ENCODE peak calls at places on chromosome 7, in four cellular contexts. One of them, this sample, is unnamed. For H3K4me1 and H3K36me3, the result is how much of the 10 kb centered on the place peaks cover.

GRCh38 chr7:23298141-23298851 is 843 bp upstream of the MALSU1 start:
- DNase-seq in CD8-positive, alpha-beta T cell: no peak
- DNase-seq in body of pancreas: peak
- DNase-seq in right atrium auricular region: no peak
- DNase-seq in this sample: peak

GRCh38 chr7:109246330-109247077 is 676.8 kb downstream of the DNAJB9 start:
- DNase-seq in body of pancreas: peak
- DNase-seq in right atrium auricular region: no peak
- DNase-seq in CD8-positive, alpha-beta T cell: no peak
- DNase-seq in this sample: no peak

GRCh38 chr7:43430412-43430811 is 152.5 kb upstream of the STK17A start:
- DNase-seq in body of pancreas: no peak
- DNase-seq in right atrium auricular region: no peak
- DNase-seq in CD8-positive, alpha-beta T cell: no peak
- DNase-seq in this sample: no peak

GRCh38 chr7:34087892-34088891 is 182.9 kb downstream of the BMPER start:
- DNase-seq in CD8-positive, alpha-beta T cell: no peak
- DNase-seq in right atrium auricular region: no peak
- DNase-seq in body of pancreas: no peak
- DNase-seq in this sample: no peak

GRCh38 chr7:36747969-36748574 is 23.8 kb upstream of the AOAH start:
- DNase-seq in CD8-positive, alpha-beta T cell: no peak
- DNase-seq in body of pancreas: no peak
- DNase-seq in right atrium auricular region: no peak
- DNase-seq in this sample: no peak

GRCh38 chr7:15829689-15830088 is 143.2 kb upstream of the MEOX2 start:
- DNase-seq in CD8-positive, alpha-beta T cell: no peak
- DNase-seq in right atrium auricular region: peak
- DNase-seq in body of pancreas: peak
- DNase-seq in this sample: no peak

GRCh38 chr7:45136106-45137060 is 21.2 kb upstream of the RAMP3 start:
- DNase-seq in body of pancreas: peak
- DNase-seq in CD8-positive, alpha-beta T cell: peak
- DNase-seq in right atrium auricular region: no peak
- DNase-seq in this sample: no peak

GRCh38 chr7:36280840-36281812 is 108.5 kb upstream of the ANLN start:
- DNase-seq in CD8-positive, alpha-beta T cell: no peak
- DNase-seq in right atrium auricular region: peak
- DNase-seq in body of pancreas: peak
- DNase-seq in this sample: no peak

GRCh38 chr7:151806204-151806603 is 70.7 kb downstream of the PRKAG2 start:
- DNase-seq in CD8-positive, alpha-beta T cell: no peak
- DNase-seq in right atrium auricular region: no peak
- DNase-seq in body of pancreas: peak
- DNase-seq in this sample: peak

GRCh38 chr7:101882595-101883564 is 65.5 kb downstream of the CUX1 start:
- DNase-seq in CD8-positive, alpha-beta T cell: no peak
- DNase-seq in body of pancreas: peak
- DNase-seq in right atrium auricular region: peak
- DNase-seq in this sample: peak

GRCh38 chr7:25260862-25261454 is 32.7 kb upstream of the NPVF start:
- DNase-seq in CD8-positive, alpha-beta T cell: no peak
- DNase-seq in body of pancreas: no peak
- DNase-seq in right atrium auricular region: no peak
- DNase-seq in this sample: no peak

GRCh38 chr7:108000875-108001758 is 1.8 kb downstream of the LAMB1 start:
- DNase-seq in CD8-positive, alpha-beta T cell: no peak
- DNase-seq in right atrium auricular region: no peak
- DNase-seq in body of pancreas: peak
- DNase-seq in this sample: peak
- H3K4me1 ChIP-seq in CD8-positive, alpha-beta T cell: under half
- H3K4me1 ChIP-seq in right atrium auricular region: half or more
- H3K4me1 ChIP-seq in body of pancreas: half or more
- H3K4me1 ChIP-seq in this sample: under half

GRCh38 chr7:1924185-1924817 is 254.2 kb downstream of the ELFN1 start:
- DNase-seq in CD8-positive, alpha-beta T cell: no peak
- DNase-seq in body of pancreas: no peak
- DNase-seq in right atrium auricular region: no peak
- DNase-seq in this sample: no peak

GRCh38 chr7:1923409-1924053 is 253.5 kb downstream of the ELFN1 start:
- DNase-seq in right atrium auricular region: no peak
- DNase-seq in CD8-positive, alpha-beta T cell: no peak
- DNase-seq in body of pancreas: no peak
- DNase-seq in this sample: no peak

GRCh38 chr7:1926908-1927306 is 256.8 kb downstream of the ELFN1 start:
- DNase-seq in body of pancreas: no peak
- DNase-seq in right atrium auricular region: no peak
- DNase-seq in CD8-positive, alpha-beta T cell: no peak
- DNase-seq in this sample: no peak

GRCh38 chr7:1925973-1926907 is 256.2 kb downstream of the ELFN1 start:
- DNase-seq in body of pancreas: no peak
- DNase-seq in CD8-positive, alpha-beta T cell: peak
- DNase-seq in right atrium auricular region: no peak
- DNase-seq in this sample: no peak

DNA sequence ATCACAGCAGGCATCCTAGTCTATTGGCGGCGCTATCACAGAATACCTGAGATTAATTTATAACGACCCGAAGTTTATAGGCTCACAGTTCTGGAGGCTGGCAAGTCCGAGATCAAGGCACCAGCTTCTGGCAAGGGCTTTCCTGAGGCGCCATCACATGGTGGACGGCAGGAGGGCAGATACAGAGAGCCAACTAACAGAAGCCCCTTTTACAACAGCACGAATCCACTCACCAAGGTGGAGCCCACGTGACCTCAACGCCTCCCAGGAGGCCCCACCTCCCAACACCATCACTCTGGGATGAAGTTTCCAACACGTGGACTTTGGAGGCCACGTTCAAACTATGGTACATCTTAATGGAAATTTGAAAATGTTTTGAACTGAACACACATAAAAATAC is 255.3 kb downstream of the ELFN1 start:
- DNase-seq in right atrium auricular region: no peak
- DNase-seq in body of pancreas: no peak
- DNase-seq in CD8-positive, alpha-beta T cell: no peak
- DNase-seq in this sample: no peak
- TF ChIP-seq CTCF in right atrium auricular region: no peak
- TF ChIP-seq CTCF in body of pancreas: no peak
- TF ChIP-seq CTCF in CD8-positive, alpha-beta T cell: no peak
- TF ChIP-seq CTCF in this sample: no peak

DNA sequence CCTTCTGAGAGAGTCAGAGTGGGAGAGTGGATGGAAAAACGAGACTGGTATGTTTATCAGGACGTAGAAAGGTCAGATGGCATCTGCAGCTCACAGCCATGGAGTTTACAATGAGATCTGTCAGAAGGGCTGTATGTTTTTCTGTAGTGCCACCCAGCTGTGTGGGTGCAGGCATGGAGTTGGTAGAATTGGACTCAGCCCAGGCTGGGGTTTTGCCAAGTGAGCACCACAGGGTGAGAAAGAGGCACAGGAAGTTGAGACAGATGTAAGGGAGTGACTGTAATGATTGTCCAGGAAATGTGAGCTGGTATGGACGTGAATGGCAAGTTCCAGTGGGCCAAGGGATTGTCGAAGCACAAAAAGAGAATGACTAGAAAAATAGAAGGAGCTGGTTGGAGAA is 9.1 kb upstream of the ZYX start:
- DNase-seq in right atrium auricular region: no peak
- DNase-seq in body of pancreas: peak
- DNase-seq in CD8-positive, alpha-beta T cell: peak
- DNase-seq in this sample: peak
- H3K36me3 ChIP-seq in right atrium auricular region: under half
- H3K36me3 ChIP-seq in body of pancreas: under half
- H3K36me3 ChIP-seq in CD8-positive, alpha-beta T cell: under half
- H3K36me3 ChIP-seq in this sample: under half

DNA sequence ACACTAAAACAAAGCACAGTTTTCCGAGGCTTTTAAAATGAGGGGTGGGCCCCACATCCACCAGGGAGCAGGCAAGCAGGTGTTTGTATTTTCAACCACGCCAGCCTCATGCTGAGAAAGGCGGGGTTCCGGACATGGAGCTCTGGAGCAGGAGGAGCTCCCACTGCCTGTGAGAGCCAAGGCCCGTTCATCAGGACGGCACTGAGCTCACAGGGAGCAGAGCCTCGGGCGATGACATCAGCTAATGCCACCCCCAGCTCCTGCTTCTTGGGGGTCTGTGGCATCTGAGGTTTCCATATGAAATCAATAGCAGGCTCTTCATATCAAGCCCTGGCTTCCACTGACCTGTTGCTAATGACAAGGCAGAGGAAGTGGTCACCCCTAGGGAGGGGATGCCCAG is 89.2 kb downstream of the TNS3 start:
- DNase-seq in CD8-positive, alpha-beta T cell: no peak
- DNase-seq in body of pancreas: no peak
- DNase-seq in right atrium auricular region: no peak
- DNase-seq in this sample: no peak
- H3K4me1 ChIP-seq in CD8-positive, alpha-beta T cell: under half
- H3K4me1 ChIP-seq in body of pancreas: under half
- H3K4me1 ChIP-seq in right atrium auricular region: half or more
- H3K4me1 ChIP-seq in this sample: under half

GRCh38 chr7:74203157-74203556 is 6.6 kb upstream of the LAT2 start:
- DNase-seq in CD8-positive, alpha-beta T cell: no peak
- DNase-seq in body of pancreas: peak
- DNase-seq in right atrium auricular region: no peak
- DNase-seq in this sample: peak
- TF ChIP-seq CTCF in CD8-positive, alpha-beta T cell: peak
- TF ChIP-seq CTCF in body of pancreas: peak
- TF ChIP-seq CTCF in right atrium auricular region: no peak
- TF ChIP-seq CTCF in this sample: peak

DNA sequence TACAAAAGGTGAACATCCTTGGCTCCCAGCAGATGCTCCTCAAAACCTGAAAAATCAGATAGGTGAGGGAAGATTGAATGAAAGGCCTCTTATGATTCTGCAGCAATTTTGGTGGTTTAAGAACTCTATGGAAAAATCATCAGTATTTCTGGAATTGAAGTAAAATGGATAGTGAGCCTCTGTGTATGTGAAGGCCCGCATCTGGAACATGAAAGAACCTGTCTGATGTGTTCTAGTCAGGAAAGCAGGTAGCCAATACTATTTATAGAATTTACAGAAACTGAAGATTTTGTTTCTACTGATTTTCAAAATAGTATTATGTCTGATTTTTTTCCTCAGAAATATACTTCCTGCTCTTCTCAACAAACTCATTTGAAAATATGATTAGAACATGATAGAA is 37.3 kb downstream of the EGFR start:
- DNase-seq in CD8-positive, alpha-beta T cell: no peak
- DNase-seq in body of pancreas: no peak
- DNase-seq in right atrium auricular region: no peak
- DNase-seq in this sample: no peak
- H3K36me3 ChIP-seq in CD8-positive, alpha-beta T cell: under half
- H3K36me3 ChIP-seq in body of pancreas: under half
- H3K36me3 ChIP-seq in right atrium auricular region: under half
- H3K36me3 ChIP-seq in this sample: under half

GRCh38 chr7:100157069-100157333 is 1.5 kb downstream of the TRAPPC14 start:
- DNase-seq in right atrium auricular region: no peak
- DNase-seq in body of pancreas: no peak
- DNase-seq in CD8-positive, alpha-beta T cell: no peak
- DNase-seq in this sample: no peak
- H3K4me1 ChIP-seq in right atrium auricular region: under half
- H3K4me1 ChIP-seq in body of pancreas: under half
- H3K4me1 ChIP-seq in CD8-positive, alpha-beta T cell: under half
- H3K4me1 ChIP-seq in this sample: under half

GRCh38 chr7:155738652-155739537 is 73.4 kb downstream of the SHH start:
- DNase-seq in body of pancreas: peak
- DNase-seq in right atrium auricular region: peak
- DNase-seq in CD8-positive, alpha-beta T cell: peak
- DNase-seq in this sample: peak
- TF ChIP-seq CTCF in body of pancreas: peak
- TF ChIP-seq CTCF in right atrium auricular region: peak
- TF ChIP-seq CTCF in CD8-positive, alpha-beta T cell: peak
- TF ChIP-seq CTCF in this sample: peak

DNA sequence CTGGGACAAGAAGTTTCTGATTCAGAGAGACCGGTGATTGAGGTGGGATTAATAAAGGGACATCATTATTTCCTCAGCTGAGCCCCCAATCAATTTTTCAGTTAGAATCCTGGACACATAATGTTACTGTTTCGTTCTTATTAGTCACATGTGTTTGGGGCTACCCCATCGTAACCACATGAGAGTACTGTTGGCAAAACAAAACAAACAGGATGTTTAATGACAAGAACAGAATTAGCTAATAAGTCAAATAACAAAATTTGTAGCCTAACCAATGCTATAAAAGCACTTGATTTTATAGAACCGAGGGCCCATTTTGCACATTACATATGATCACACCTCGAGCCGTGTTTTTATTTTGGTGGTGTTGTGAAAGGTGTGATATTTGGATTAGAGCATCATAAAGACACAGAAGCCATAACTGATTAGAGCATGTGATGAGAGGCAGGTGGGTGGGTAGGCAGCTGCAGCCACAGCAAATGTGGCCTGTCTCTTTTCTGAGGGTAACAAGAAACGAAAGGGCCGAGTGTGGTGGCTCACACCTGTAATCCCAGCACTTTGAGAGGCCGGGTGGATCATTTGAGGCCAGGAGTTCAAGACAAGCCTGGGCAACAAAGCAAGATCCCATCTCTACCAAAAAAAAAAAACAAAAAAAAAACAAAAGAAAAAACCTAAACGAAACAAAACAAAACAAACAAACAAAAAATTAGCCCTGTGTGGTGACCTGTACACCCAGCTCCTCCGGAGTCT is 1.8 kb upstream of the VWC2 start:
- DNase-seq in body of pancreas: no peak
- DNase-seq in CD8-positive, alpha-beta T cell: no peak
- DNase-seq in right atrium auricular region: no peak
- DNase-seq in this sample: no peak
- H3K36me3 ChIP-seq in body of pancreas: under half
- H3K36me3 ChIP-seq in CD8-positive, alpha-beta T cell: under half
- H3K36me3 ChIP-seq in right atrium auricular region: under half
- H3K36me3 ChIP-seq in this sample: under half

DNA sequence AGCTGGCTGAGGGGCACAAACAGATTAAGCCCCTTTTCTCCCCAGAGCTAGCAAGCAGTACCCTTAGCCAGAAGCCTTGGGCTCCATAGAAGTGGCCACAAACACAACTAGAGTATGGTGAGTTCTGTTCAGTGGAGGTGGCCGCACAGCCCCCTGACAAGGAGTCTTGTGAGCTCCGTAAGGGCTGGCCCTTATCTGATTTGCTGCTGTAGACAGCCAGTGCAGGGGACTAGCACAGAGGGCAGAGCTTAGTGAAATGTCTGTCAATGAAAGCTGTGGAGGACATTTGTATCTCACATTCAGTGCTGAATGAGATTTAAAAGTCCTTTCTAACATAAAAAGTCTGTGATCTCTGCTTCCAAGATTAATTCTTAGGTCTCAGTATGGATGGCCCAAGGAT is 137.3 kb downstream of the AUTS2 start:
- DNase-seq in CD8-positive, alpha-beta T cell: no peak
- DNase-seq in right atrium auricular region: no peak
- DNase-seq in body of pancreas: no peak
- DNase-seq in this sample: no peak
- H3K4me1 ChIP-seq in CD8-positive, alpha-beta T cell: under half
- H3K4me1 ChIP-seq in right atrium auricular region: under half
- H3K4me1 ChIP-seq in body of pancreas: under half
- H3K4me1 ChIP-seq in this sample: under half